ENCODE peak calls at places on chromosome 11, in seven cellular contexts. One of them, this sample, is unnamed.
A peak's percentile ranks its signal among the peaks of the same experiment; 100 is the strongest.

GRCh38 chr11:62889484-62890437 is 9.1 kb downstream of the SLC3A2 start:
- DNase-seq in ELR: peak; percentile 71
- DNase-seq in NCI-H1092 treated with DMSO at 0.1 percent for 48 hours: no peak
- DNase-seq in CD8-positive, alpha-beta memory T cell: no peak
- DNase-seq in ureter: no peak
- DNase-seq in mucosa of gallbladder: no peak
- DNase-seq in activated CD8-positive, alpha-beta memory T cell treated with anti-CD3 and anti-CD28 coated beads, Interleukin-2, amount 50 U/mL, for 48 hours: peak; percentile 70
- DNase-seq in this sample: no peak

GRCh38 chr11:91871048-91871447 is 353.6 kb upstream of the FAT3 start:
- DNase-seq in ELR: no peak
- DNase-seq in NCI-H1092 treated with DMSO at 0.1 percent for 48 hours: no peak
- DNase-seq in CD8-positive, alpha-beta memory T cell: no peak
- DNase-seq in ureter: no peak
- DNase-seq in mucosa of gallbladder: no peak
- DNase-seq in activated CD8-positive, alpha-beta memory T cell treated with anti-CD3 and anti-CD28 coated beads, Interleukin-2, amount 50 U/mL, for 48 hours: no peak
- DNase-seq in this sample: no peak

GRCh38 chr11:93073026-93073425 is 103.6 kb downstream of the MTNR1B start:
- DNase-seq in ELR: no peak
- DNase-seq in NCI-H1092 treated with DMSO at 0.1 percent for 48 hours: no peak
- DNase-seq in CD8-positive, alpha-beta memory T cell: no peak
- DNase-seq in ureter: no peak
- DNase-seq in mucosa of gallbladder: no peak
- DNase-seq in activated CD8-positive, alpha-beta memory T cell treated with anti-CD3 and anti-CD28 coated beads, Interleukin-2, amount 50 U/mL, for 48 hours: no peak
- DNase-seq in this sample: no peak

GRCh38 chr11:11789735-11790369 is 51.9 kb upstream of the USP47 start:
- DNase-seq in ELR: peak; percentile 50
- DNase-seq in NCI-H1092 treated with DMSO at 0.1 percent for 48 hours: no peak
- DNase-seq in CD8-positive, alpha-beta memory T cell: no peak
- DNase-seq in ureter: no peak
- DNase-seq in mucosa of gallbladder: no peak
- DNase-seq in activated CD8-positive, alpha-beta memory T cell treated with anti-CD3 and anti-CD28 coated beads, Interleukin-2, amount 50 U/mL, for 48 hours: no peak
- DNase-seq in this sample: no peak

GRCh38 chr11:46603704-46604308 is 10.0 kb upstream of the AMBRA1 start:
- DNase-seq in ELR: no peak
- DNase-seq in NCI-H1092 treated with DMSO at 0.1 percent for 48 hours: no peak
- DNase-seq in CD8-positive, alpha-beta memory T cell: no peak
- DNase-seq in ureter: no peak
- DNase-seq in mucosa of gallbladder: no peak
- DNase-seq in activated CD8-positive, alpha-beta memory T cell treated with anti-CD3 and anti-CD28 coated beads, Interleukin-2, amount 50 U/mL, for 48 hours: no peak
- DNase-seq in this sample: no peak

GRCh38 chr11:131478341-131478740 is 107.9 kb downstream of the NTM start:
- DNase-seq in ELR: no peak
- DNase-seq in NCI-H1092 treated with DMSO at 0.1 percent for 48 hours: no peak
- DNase-seq in CD8-positive, alpha-beta memory T cell: no peak
- DNase-seq in ureter: no peak
- DNase-seq in mucosa of gallbladder: no peak
- DNase-seq in activated CD8-positive, alpha-beta memory T cell treated with anti-CD3 and anti-CD28 coated beads, Interleukin-2, amount 50 U/mL, for 48 hours: no peak
- DNase-seq in this sample: no peak

GRCh38 chr11:41497974-41498373 is 38.5 kb upstream of the LRRC4C start:
- DNase-seq in ELR: no peak
- DNase-seq in NCI-H1092 treated with DMSO at 0.1 percent for 48 hours: no peak
- DNase-seq in CD8-positive, alpha-beta memory T cell: no peak
- DNase-seq in ureter: no peak
- DNase-seq in mucosa of gallbladder: no peak
- DNase-seq in activated CD8-positive, alpha-beta memory T cell treated with anti-CD3 and anti-CD28 coated beads, Interleukin-2, amount 50 U/mL, for 48 hours: no peak
- DNase-seq in this sample: no peak

GRCh38 chr11:128620306-128621175 is 33.2 kb upstream of the ETS1 start:
- DNase-seq in ELR: peak; percentile 26
- DNase-seq in NCI-H1092 treated with DMSO at 0.1 percent for 48 hours: no peak
- DNase-seq in CD8-positive, alpha-beta memory T cell: no peak
- DNase-seq in ureter: no peak
- DNase-seq in mucosa of gallbladder: no peak
- DNase-seq in activated CD8-positive, alpha-beta memory T cell treated with anti-CD3 and anti-CD28 coated beads, Interleukin-2, amount 50 U/mL, for 48 hours: no peak
- DNase-seq in this sample: no peak

GRCh38 chr11:134905513-134905912 is 493.5 kb upstream of the B3GAT1 start:
- DNase-seq in ELR: no peak
- DNase-seq in NCI-H1092 treated with DMSO at 0.1 percent for 48 hours: peak; percentile 88
- DNase-seq in CD8-positive, alpha-beta memory T cell: no peak
- DNase-seq in ureter: no peak
- DNase-seq in mucosa of gallbladder: no peak
- DNase-seq in activated CD8-positive, alpha-beta memory T cell treated with anti-CD3 and anti-CD28 coated beads, Interleukin-2, amount 50 U/mL, for 48 hours: no peak
- DNase-seq in this sample: no peak

GRCh38 chr11:72821920-72822799 is 7.9 kb downstream of the ATG16L2 start:
- DNase-seq in ELR: peak; percentile 88
- DNase-seq in NCI-H1092 treated with DMSO at 0.1 percent for 48 hours: peak; percentile 96
- DNase-seq in CD8-positive, alpha-beta memory T cell: peak; percentile 79
- DNase-seq in ureter: peak; percentile 88
- DNase-seq in mucosa of gallbladder: peak; percentile 91
- DNase-seq in activated CD8-positive, alpha-beta memory T cell treated with anti-CD3 and anti-CD28 coated beads, Interleukin-2, amount 50 U/mL, for 48 hours: peak; percentile 86
- DNase-seq in this sample: peak; percentile 86

GRCh38 chr11:62710001-62710345 is 2.5 kb downstream of the GNG3 start:
- DNase-seq in ELR: peak; percentile 58
- DNase-seq in NCI-H1092 treated with DMSO at 0.1 percent for 48 hours: peak; percentile 74
- DNase-seq in CD8-positive, alpha-beta memory T cell: no peak
- DNase-seq in ureter: no peak
- DNase-seq in mucosa of gallbladder: no peak
- DNase-seq in activated CD8-positive, alpha-beta memory T cell treated with anti-CD3 and anti-CD28 coated beads, Interleukin-2, amount 50 U/mL, for 48 hours: no peak
- DNase-seq in this sample: no peak

GRCh38 chr11:36013950-36014349 is 70.1 kb downstream of the LDLRAD3 start:
- DNase-seq in ELR: no peak
- DNase-seq in NCI-H1092 treated with DMSO at 0.1 percent for 48 hours: no peak
- DNase-seq in CD8-positive, alpha-beta memory T cell: no peak
- DNase-seq in ureter: no peak
- DNase-seq in mucosa of gallbladder: no peak
- DNase-seq in activated CD8-positive, alpha-beta memory T cell treated with anti-CD3 and anti-CD28 coated beads, Interleukin-2, amount 50 U/mL, for 48 hours: no peak
- DNase-seq in this sample: no peak

GRCh38 chr11:32333335-32333991 is 101.9 kb downstream of the WT1 start:
- DNase-seq in ELR: peak; percentile 51
- DNase-seq in NCI-H1092 treated with DMSO at 0.1 percent for 48 hours: no peak
- DNase-seq in CD8-positive, alpha-beta memory T cell: no peak
- DNase-seq in ureter: peak; percentile 66
- DNase-seq in mucosa of gallbladder: peak; percentile 60
- DNase-seq in activated CD8-positive, alpha-beta memory T cell treated with anti-CD3 and anti-CD28 coated beads, Interleukin-2, amount 50 U/mL, for 48 hours: peak; percentile 66
- DNase-seq in this sample: no peak